ENCODE peak calls at places on chromosomes 3 and 15, in six cellular contexts. One of them, this sample, is unnamed.
A peak's percentile ranks its signal among the peaks of the same experiment; 100 is the strongest.

GRCh38 chr3:184039414-184039813 is 7.9 kb downstream of the HTR3D start:
- DNase-seq in fibroblast of lung: peak; percentile 38
- DNase-seq in ureter: no peak
- DNase-seq in GOT3: no peak
- DNase-seq in HEK293T: no peak
- DNase-seq in neuronal stem cell: no peak
- DNase-seq in this sample: no peak

GRCh38 chr15:98658831-98659699 is 10.7 kb downstream of the IGF1R start:
- DNase-seq in fibroblast of lung: peak; percentile 67
- DNase-seq in neuronal stem cell: no peak
- DNase-seq in GOT3: no peak
- DNase-seq in ureter: no peak
- DNase-seq in HEK293T: peak; percentile 70
- DNase-seq in this sample: no peak

GRCh38 chr15:38389924-38390542 is 63.9 kb upstream of the FAM98B start:
- DNase-seq in fibroblast of lung: peak; percentile 61
- DNase-seq in HEK293T: peak; percentile 45
- DNase-seq in ureter: peak; percentile 72
- DNase-seq in neuronal stem cell: peak; percentile 44
- DNase-seq in GOT3: no peak
- DNase-seq in this sample: no peak

GRCh38 chr3:97975466-97975865 is 3.2 kb upstream of the RIOX2 start:
- DNase-seq in GOT3: no peak
- DNase-seq in neuronal stem cell: no peak
- DNase-seq in ureter: no peak
- DNase-seq in fibroblast of lung: no peak
- DNase-seq in HEK293T: no peak
- DNase-seq in this sample: no peak

GRCh38 chr15:30001592-30001991 is 81.2 kb upstream of the GOLGA8J start:
- DNase-seq in HEK293T: no peak
- DNase-seq in GOT3: no peak
- DNase-seq in neuronal stem cell: no peak
- DNase-seq in fibroblast of lung: no peak
- DNase-seq in ureter: no peak
- DNase-seq in this sample: no peak

GRCh38 chr3:58612825-58613224 is 35.6 kb upstream of the FAM107A start:
- DNase-seq in GOT3: no peak
- DNase-seq in neuronal stem cell: no peak
- DNase-seq in fibroblast of lung: no peak
- DNase-seq in ureter: no peak
- DNase-seq in HEK293T: no peak
- DNase-seq in this sample: no peak

GRCh38 chr3:143291826-143292447 is 172.4 kb downstream of the CHST2 start:
- DNase-seq in fibroblast of lung: peak; percentile 18
- DNase-seq in HEK293T: no peak
- DNase-seq in neuronal stem cell: no peak
- DNase-seq in ureter: no peak
- DNase-seq in GOT3: no peak
- DNase-seq in this sample: no peak

GRCh38 chr3:105970283-105970682 is 101.5 kb upstream of the CBLB start:
- DNase-seq in neuronal stem cell: no peak
- DNase-seq in HEK293T: no peak
- DNase-seq in GOT3: no peak
- DNase-seq in ureter: peak; percentile 48
- DNase-seq in fibroblast of lung: peak; percentile 95
- DNase-seq in this sample: no peak

GRCh38 chr15:73617310-73617709 is 15.9 kb downstream of the NPTN start:
- DNase-seq in HEK293T: no peak
- DNase-seq in GOT3: no peak
- DNase-seq in neuronal stem cell: no peak
- DNase-seq in ureter: no peak
- DNase-seq in fibroblast of lung: no peak
- DNase-seq in this sample: no peak

GRCh38 chr15:51992953-51993352 is 21.4 kb upstream of the LEO1 start:
- DNase-seq in fibroblast of lung: no peak
- DNase-seq in HEK293T: no peak
- DNase-seq in GOT3: no peak
- DNase-seq in neuronal stem cell: no peak
- DNase-seq in ureter: no peak
- DNase-seq in this sample: no peak

GRCh38 chr15:66508293-66508883 is 3.3 kb downstream of the ZWILCH start:
- DNase-seq in HEK293T: no peak
- DNase-seq in fibroblast of lung: no peak
- DNase-seq in GOT3: no peak
- DNase-seq in ureter: no peak
- DNase-seq in neuronal stem cell: no peak
- DNase-seq in this sample: no peak

GRCh38 chr3:23055733-23056376 is 147.3 kb upstream of the UBE2E2 start:
- DNase-seq in fibroblast of lung: peak; percentile 70
- DNase-seq in neuronal stem cell: no peak
- DNase-seq in HEK293T: no peak
- DNase-seq in ureter: no peak
- DNase-seq in GOT3: no peak
- DNase-seq in this sample: no peak